ENCODE peak calls at places on chromosomes 5 and 9, in five cellular contexts. H is epithelial cell of esophagus; Q is GM23338; N is activated CD8-positive, alpha-beta T cell treated with anti-CD3 and anti-CD28 coated beads for 36 hours; B is B cell. K is an unnamed sample.

GRCh38 chr5:174319551-174319950 is 274.0 kb downstream of the NSG2 start:
- DNase-seq in N (no peak), Q (no peak), H (no peak), B (no peak), K (no peak)

GRCh38 chr9:128494743-128495124 is 9.8 kb upstream of the GLE1 start:
- DNase-seq in Q (no peak), N (no peak), B (no peak), H (no peak), K (no peak)

GRCh38 chr9:97980918-97981827 is 2.0 kb upstream of the ANP32B start:
- DNase-seq in N (peak), Q (no peak), H (peak), B (no peak), K (peak)

GRCh38 chr9:82721596-82721995 is 341.3 kb downstream of the RASEF start:
- DNase-seq in H (peak), Q (no peak), B (no peak), N (no peak), K (no peak)

GRCh38 chr9:121619989-121620673 is 31.3 kb upstream of the DAB2IP start:
- DNase-seq in N (no peak), Q (no peak), B (no peak), H (no peak), K (no peak)

GRCh38 chr5:76689321-76690026 is 26.5 kb upstream of the F2R start:
- DNase-seq in N (no peak), Q (no peak), H (peak), B (no peak), K (no peak)

GRCh38 chr5:173327948-173328895 is at the start of gene STC2:
- DNase-seq in H (peak), B (no peak), N (peak), Q (peak), K (peak)

GRCh38 chr5:72209515-72210115 is 102.3 kb downstream of the MAP1B start:
- DNase-seq in H (peak), Q (peak), N (no peak), B (no peak), K (no peak)

GRCh38 chr5:151565971-151566370 is 25.2 kb downstream of the FAT2 start:
- DNase-seq in N (no peak), Q (no peak), H (no peak), B (no peak), K (no peak)

GRCh38 chr5:154734670-154735248 is 20.4 kb upstream of the LARP1 start:
- DNase-seq in Q (no peak), H (no peak), B (no peak), N (no peak), K (no peak)

GRCh38 chr5:127885176-127885575 is 182.0 kb downstream of the CCDC192 start:
- DNase-seq in B (no peak), Q (no peak), N (no peak), H (no peak), K (peak)

GRCh38 chr5:130995254-130995515 is 169.9 kb downstream of the HINT1 start:
- DNase-seq in N (no peak), B (no peak), Q (no peak), H (no peak), K (no peak)

GRCh38 chr5:111224561-111224989 is 391 bp downstream of the CAMK4 start:
- DNase-seq in B (no peak), N (peak), Q (no peak), H (no peak), K (no peak)

GRCh38 chr5:142506046-142506445 is 179.8 kb downstream of the FGF1 start:
- DNase-seq in Q (no peak), H (peak), B (no peak), N (no peak), K (no peak)

GRCh38 chr5:150253416-150254208 is 36.0 kb downstream of the CAMK2A start:
- DNase-seq in Q (peak), N (no peak), B (no peak), H (no peak), K (no peak)

GRCh38 chr5:37575541-37576489 is 196.7 kb downstream of the WDR70 start:
- DNase-seq in Q (peak), N (no peak), B (no peak), H (no peak), K (no peak)

GRCh38 chr5:149153751-149154610 is 12.7 kb downstream of the ABLIM3 start:
- DNase-seq in N (no peak), B (no peak), Q (no peak), H (peak), K (no peak)

GRCh38 chr9:89814340-89815040 is 209.7 kb downstream of the GADD45G start:
- DNase-seq in Q (no peak), N (peak), H (no peak), B (no peak), K (no peak)

GRCh38 chr5:173954671-173955605 is 34.0 kb upstream of the C5orf47 start:
- DNase-seq in N (no peak), H (no peak), B (no peak), Q (no peak), K (no peak)

GRCh38 chr5:3249401-3249800 is 346.2 kb upstream of the IRX1 start:
- DNase-seq in N (no peak), Q (no peak), B (no peak), H (no peak), K (no peak)

GRCh38 chr5:3886521-3887461 is 291.2 kb downstream of the IRX1 start:
- DNase-seq in H (peak), Q (no peak), B (no peak), N (no peak), K (no peak)

GRCh38 chr9:18587988-18588387 is 114.0 kb downstream of the ADAMTSL1 start:
- DNase-seq in Q (no peak), N (no peak), H (no peak), B (no peak), K (no peak)

GRCh38 chr5:128826290-128826689 is 139.0 kb upstream of the SLC27A6 start:
- DNase-seq in Q (no peak), B (no peak), H (no peak), N (no peak), K (no peak)

GRCh38 chr9:136662656-136663310 is at the start of gene EGFL7:
- DNase-seq in B (no peak), N (no peak), Q (no peak), H (no peak), K (no peak)

DNA sequence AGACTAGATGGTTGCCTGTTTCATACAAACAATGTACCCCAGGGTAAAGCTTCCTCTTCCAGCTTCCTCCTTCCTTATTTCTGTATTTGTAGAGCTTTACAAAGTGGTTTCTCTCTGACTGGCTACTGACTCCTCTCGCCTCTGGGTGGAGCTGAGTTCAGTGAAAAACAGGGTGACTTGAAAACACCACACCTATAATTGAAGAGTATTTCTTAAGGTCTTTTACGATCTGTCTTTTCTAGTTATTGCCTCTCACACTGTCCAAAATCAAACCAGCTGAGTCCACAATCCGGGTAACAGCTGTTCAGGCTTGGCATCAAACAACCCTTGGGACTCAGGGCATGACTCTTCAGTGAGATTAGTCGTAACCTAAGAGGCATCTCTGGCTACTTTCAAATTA is 200.4 kb downstream of the ARRDC3 start:
- DNase-seq in B (peak), Q (peak), H (peak), N (no peak), K (peak)
- TF ChIP-seq CTCF in B (no peak), Q (no peak), H (peak), N (no peak), K (no peak)

GRCh38 chr5:65925601-65926275 is 637 bp upstream of the ERBIN start:
- DNase-seq in H (peak), B (peak), Q (peak), N (peak), K (peak)
- TF ChIP-seq CTCF in H (peak), B (peak), Q (no peak), N (no peak), K (no peak)

GRCh38 chr9:71490810-71491209 is 277.5 kb downstream of the CEMIP2 start:
- DNase-seq in Q (peak), H (peak), B (no peak), N (no peak), K (no peak)
- TF ChIP-seq CTCF in Q (peak), H (peak), B (no peak), N (no peak), K (no peak)

DNA sequence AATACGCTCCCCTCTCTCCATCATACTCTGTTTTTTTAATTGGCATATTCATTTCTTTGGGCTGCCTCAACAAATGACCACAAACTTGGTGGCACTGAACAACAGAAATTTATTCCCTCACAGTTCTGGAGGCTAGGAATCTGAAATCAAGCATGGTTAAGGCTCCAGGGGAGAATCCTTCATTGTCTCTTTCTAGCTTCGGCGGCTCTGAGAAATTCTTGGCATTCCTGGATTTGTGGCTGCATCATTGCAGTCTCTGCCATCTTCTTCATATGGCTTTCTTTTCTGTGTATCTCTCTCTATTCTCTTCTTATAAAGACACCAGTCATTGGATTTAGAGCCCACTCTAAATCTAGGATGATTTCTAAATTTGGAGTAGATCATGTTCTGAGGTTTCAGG is 10.9 kb upstream of the SLC24A2 start:
- DNase-seq in H (no peak), Q (peak), N (no peak), B (no peak), K (no peak)
- TF ChIP-seq CTCF in H (no peak), Q (no peak), N (no peak), B (no peak), K (no peak)

DNA sequence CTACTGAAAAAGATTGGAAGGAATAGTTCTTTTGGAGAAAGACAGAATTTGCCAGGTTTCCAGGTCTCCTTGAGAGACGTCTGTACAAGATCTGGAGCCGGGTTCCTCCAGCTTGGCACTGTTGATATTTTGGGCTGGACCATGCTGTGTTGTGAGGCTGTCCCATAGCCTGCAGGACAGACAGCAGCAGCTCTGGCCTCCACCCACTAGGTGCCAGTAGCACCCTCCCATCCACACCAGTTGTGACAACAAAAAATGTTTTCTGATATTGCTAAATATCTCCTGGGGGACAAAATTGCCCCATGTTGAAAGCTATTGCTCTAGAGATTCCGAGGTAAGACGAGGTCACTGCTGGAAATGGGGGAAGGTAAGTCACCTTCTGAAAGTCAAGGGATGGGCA is 287.7 kb upstream of the DAP start:
- DNase-seq in N (no peak), B (no peak), Q (no peak), H (no peak), K (no peak)
- TF ChIP-seq CTCF in N (no peak), B (no peak), Q (peak), H (no peak), K (no peak)

K was measured in transverse colon.